ENCODE peak calls at places on chromosome 10, in eight cellular contexts. W is GM12878, L is HCT116, I is endothelial cell of umbilical vein, V is GM23248, S is K562, Z is PC-3, B is HepG2. Q is an unnamed sample.
A peak's percentile ranks its signal among the peaks of the same experiment; 100 is the strongest.

GRCh38 chr10:121567569-121567968 is 30.7 kb downstream of the FGFR2 start:
- DNase-seq in S (no peak), Z (no peak), V (no peak), L (no peak), B (peak; percentile 25), I (no peak), W (no peak), Q (no peak)

GRCh38 chr10:99329238-99329890 is at the start of gene CNNM1:
- DNase-seq in V (peak; percentile 75), S (no peak), I (no peak), L (no peak), B (no peak), W (no peak), Z (peak; percentile 45), Q (no peak)

GRCh38 chr10:80409121-80409520 is 770 bp downstream of the PRXL2A start:
- DNase-seq in S (no peak), B (no peak), Z (no peak), W (no peak), L (no peak), I (peak; percentile 50), V (no peak), Q (no peak)

GRCh38 chr10:117503170-117503885 is 39.2 kb upstream of the EMX2 start:
- DNase-seq in I (no peak), W (no peak), Z (no peak), L (no peak), V (peak; percentile 77), S (no peak), B (no peak), Q (no peak)

GRCh38 chr10:72567884-72568283 is 58.0 kb downstream of the MICU1 start:
- DNase-seq in L (peak; percentile 10), I (peak; percentile 7), B (peak; percentile 11), Z (peak; percentile 48), S (peak; percentile 54), W (no peak), V (peak; percentile 14), Q (no peak)

GRCh38 chr10:131406676-131407392 is 95.3 kb upstream of the TCERG1L start:
- DNase-seq in W (no peak), S (no peak), V (no peak), L (no peak), Z (no peak), I (no peak), B (no peak), Q (no peak)

GRCh38 chr10:75540357-75541335 is 109.2 kb downstream of the LRMDA start:
- DNase-seq in V (no peak), Z (peak; percentile 49), B (no peak), L (no peak), W (no peak), I (no peak), S (no peak), Q (no peak)

GRCh38 chr10:60130130-60130579 is 223.8 kb upstream of the CCDC6 start:
- DNase-seq in I (no peak), L (no peak), V (no peak), Z (no peak), B (no peak), S (peak; percentile 90), W (no peak), Q (no peak)

GRCh38 chr10:6017781-6018354 is 40.5 kb upstream of the IL15RA start:
- DNase-seq in W (no peak), I (no peak), B (no peak), Z (no peak), V (no peak), S (no peak), L (no peak), Q (no peak)

GRCh38 chr10:98208925-98209324 is 59.1 kb downstream of the LOXL4 start:
- DNase-seq in V (peak; percentile 6), L (no peak), B (no peak), I (no peak), W (no peak), S (no peak), Z (no peak), Q (no peak)

GRCh38 chr10:7359954-7360353 is 50.9 kb downstream of the SFMBT2 start:
- DNase-seq in W (no peak), Z (no peak), V (no peak), L (no peak), S (no peak), I (no peak), B (no peak), Q (no peak)

GRCh38 chr10:91340613-91341362 is 69.4 kb upstream of the HECTD2 start:
- DNase-seq in S (no peak), I (peak; percentile 94), B (no peak), W (no peak), Z (peak; percentile 67), V (peak; percentile 98), L (no peak), Q (no peak)

GRCh38 chr10:43419997-43420368 is 11.0 kb upstream of the HNRNPF start:
- DNase-seq in W (no peak), Z (no peak), V (no peak), S (no peak), B (no peak), L (no peak), I (no peak), Q (no peak)
- H3K9ac ChIP-seq in W (peak overlapping the region; percentile 67), Z (peak overlapping the region; percentile 82), V (peak overlapping the region; percentile 94), S (peak overlapping the region; percentile 70), B (peak overlapping the region; percentile 81), L (peak overlapping the region; percentile 69), I (peak overlapping the region; percentile 72), Q (peak overlapping the region; percentile 81)

DNA sequence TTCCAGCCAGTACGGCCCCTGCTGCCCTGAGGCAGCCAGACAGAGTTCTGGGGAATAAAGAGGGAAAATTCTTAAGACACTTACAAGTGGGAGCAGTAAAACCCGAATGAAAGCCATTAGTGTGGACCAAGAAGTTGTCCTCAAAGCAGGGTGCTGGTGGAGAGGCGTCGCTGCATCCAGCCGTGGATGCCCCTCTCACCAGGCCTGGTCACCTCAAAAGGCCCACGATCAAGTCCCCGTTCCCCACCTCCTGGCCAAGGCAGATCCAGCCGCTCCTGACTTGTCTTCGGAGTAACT is 656 bp downstream of the VSTM4 start:
- DNase-seq in I (no peak), L (no peak), Z (no peak), V (no peak), B (no peak), W (no peak), S (no peak), Q (no peak)
- TF ChIP-seq EZH2 in I (no peak), L (no peak), Z (no peak), V (no peak), B (no peak), W (no peak), S (no peak), Q (no peak)

DNA sequence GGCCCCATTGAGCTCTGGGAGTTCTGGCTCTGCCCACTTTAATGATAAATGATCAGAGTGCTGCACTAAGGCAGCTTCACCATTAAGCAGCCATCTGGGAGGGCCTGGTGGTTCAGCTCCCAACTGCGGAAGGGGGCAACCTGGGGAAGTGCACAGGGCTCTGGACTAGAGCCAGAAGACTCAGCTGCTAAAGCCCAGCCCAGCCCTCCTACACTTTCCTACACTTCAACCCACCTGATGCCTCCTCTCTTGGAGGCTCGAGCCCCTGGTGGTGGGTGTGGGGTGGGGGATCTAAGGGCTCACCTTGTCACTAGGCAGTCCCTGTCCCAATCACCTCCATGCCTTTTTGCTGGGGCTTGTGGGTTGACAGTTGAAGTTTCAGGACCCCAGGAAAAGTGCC is 60.6 kb upstream of the ANTXRL start:
- DNase-seq in L (no peak), I (no peak), S (no peak), W (no peak), Z (no peak), B (no peak), V (no peak), Q (no peak)
- H3K4me2 ChIP-seq in L (no peak overlapping the region), I (no peak overlapping the region), S (no peak overlapping the region), W (no peak overlapping the region), Z (no peak overlapping the region), B (no peak overlapping the region), V (no peak overlapping the region), Q (no peak overlapping the region)

GRCh38 chr10:2256241-2256640 is 518.9 kb upstream of the ADARB2 start:
- DNase-seq in I (no peak), Z (no peak), L (no peak), W (no peak), S (no peak), V (no peak), B (no peak), Q (no peak)
- H3K9ac ChIP-seq in I (no peak overlapping the region), Z (no peak overlapping the region), L (no peak overlapping the region), W (no peak overlapping the region), S (no peak overlapping the region), V (no peak overlapping the region), B (no peak overlapping the region), Q (no peak overlapping the region)

GRCh38 chr10:46555713-46556514 is 544 bp downstream of the GPRIN2 start:
- DNase-seq in B (no peak), V (no peak), I (no peak), L (no peak), W (no peak), Z (no peak), S (no peak), Q (no peak)

GRCh38 chr10:46557319-46558140 is 1.1 kb upstream of the GPRIN2 start:
- DNase-seq in Z (no peak), W (no peak), L (no peak), B (no peak), S (no peak), I (no peak), V (no peak), Q (peak; percentile 3)

GRCh38 chr10:46555366-46555712 is 1.1 kb downstream of the GPRIN2 start:
- DNase-seq in L (no peak), S (no peak), W (no peak), B (no peak), V (no peak), I (no peak), Z (no peak), Q (peak; percentile 4)

GRCh38 chr10:46558141-46558410 is 1.6 kb upstream of the GPRIN2 start:
- DNase-seq in W (no peak), S (no peak), Z (no peak), L (no peak), V (peak; percentile 28), I (no peak), B (no peak), Q (no peak)

GRCh38 chr10:46556515-46557318 is at the start of gene GPRIN2:
- DNase-seq in S (no peak), L (no peak), V (no peak), B (no peak), Z (peak; percentile 31), I (no peak), W (no peak), Q (peak; percentile 3)
- TF ChIP-seq EZH2 in S (no peak), L (no peak), V (no peak), B (no peak), Z (no peak), I (no peak), W (no peak), Q (no peak)

DNA sequence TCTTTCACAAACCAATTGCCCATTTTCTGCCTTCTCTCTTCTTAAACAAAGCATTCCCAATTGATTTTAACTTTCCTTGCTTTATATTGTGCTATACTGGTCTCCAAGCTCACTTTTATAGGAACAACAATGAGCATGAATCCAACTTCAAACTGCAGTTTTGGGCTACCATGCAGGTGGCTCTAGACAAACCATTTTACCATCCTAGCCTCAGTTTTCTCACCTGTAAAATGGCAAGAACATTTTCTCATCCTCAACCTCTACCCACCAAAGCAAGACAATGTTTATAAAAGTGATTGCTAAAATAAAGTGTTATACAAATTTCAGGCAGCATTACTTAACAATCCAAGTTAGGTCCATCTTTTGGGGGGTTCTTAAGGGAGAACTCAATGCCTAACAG is 66.8 kb upstream of the ASAH2 start:
- DNase-seq in I (no peak), B (no peak), L (no peak), S (no peak), W (no peak), V (no peak), Z (no peak), Q (no peak)
- H3K4me2 ChIP-seq in I (no peak overlapping the region), B (no peak overlapping the region), L (no peak overlapping the region), S (no peak overlapping the region), W (no peak overlapping the region), V (no peak overlapping the region), Z (no peak overlapping the region), Q (no peak overlapping the region)